ENCODE peak calls at places on chromosomes 6 and 20, in four cellular contexts. Z is activated T-helper 2 cell treated with anti-CD3 and anti-CD28 coated beads, Interferon-gamma antibody, Interleukin-2, Interleukin-4, amounts not matched to agents 10 μg/mL and 5 μg/mL and 100 μg/mL, durations not matched to agents 14 hours and 24 hours and 36 hours; U is GM06990; I is IMR-90. K is an unnamed sample.
A peak's percentile ranks its signal among the peaks of the same experiment; 100 is the strongest.

GRCh38 chr20:34370062-34370461 is 7.0 kb downstream of the ITCH start:
- DNase-seq in U (no peak), Z (no peak), I (no peak), K (no peak)

GRCh38 chr20:58816051-58816450 is 34.7 kb downstream of the GNAS-AS1 start:
- DNase-seq in I (no peak), Z (no peak), U (no peak), K (no peak)

GRCh38 chr6:119173249-119174084 is 95.0 kb upstream of the FAM184A start:
- DNase-seq in Z (no peak), I (no peak), U (no peak), K (no peak)

GRCh38 chr6:40349566-40350192 is 237.5 kb downstream of the LRFN2 start:
- DNase-seq in U (no peak), Z (no peak), I (no peak), K (peak; percentile 45)

GRCh38 chr6:5115168-5115567 is 30.0 kb downstream of the PPP1R3G start:
- DNase-seq in Z (no peak), U (no peak), I (peak; percentile 31), K (no peak)

GRCh38 chr20:5528719-5529256 is 212.0 kb upstream of the PROKR2 start:
- DNase-seq in Z (peak; percentile 64), U (peak; percentile 30), I (peak; percentile 87), K (peak; percentile 73)

GRCh38 chr6:134060491-134061106 is 8.2 kb upstream of the SLC2A12 start:
- DNase-seq in I (peak; percentile 79), Z (no peak), U (no peak), K (peak; percentile 93)

GRCh38 chr6:150233797-150234399 is 91.1 kb downstream of the PPP1R14C start:
- DNase-seq in Z (no peak), U (no peak), I (no peak), K (no peak)

GRCh38 chr6:82906951-82907350 is 158.7 kb downstream of the UBE3D start:
- DNase-seq in U (no peak), Z (no peak), I (peak; percentile 61), K (peak; percentile 80)

GRCh38 chr6:71463061-71463460 is 174.4 kb downstream of the OGFRL1 start:
- DNase-seq in I (peak; percentile 38), Z (no peak), U (no peak), K (no peak)

GRCh38 chr6:15608406-15608805 is 54.4 kb downstream of the DTNBP1 start:
- DNase-seq in U (no peak), I (peak; percentile 89), Z (no peak), K (peak; percentile 93)

GRCh38 chr20:33563788-33564187 is 73.9 kb downstream of the CBFA2T2 start:
- DNase-seq in U (no peak), Z (no peak), I (no peak), K (no peak)

GRCh38 chr20:50569864-50570836 is 60.0 kb downstream of the PTPN1 start:
- DNase-seq in Z (peak; percentile 40), U (peak; percentile 69), I (peak; percentile 37), K (peak; percentile 75)

GRCh38 chr6:113875470-113875869 is 18.3 kb downstream of the MARCKS start:
- DNase-seq in U (no peak), Z (no peak), I (peak; percentile 76), K (no peak)

GRCh38 chr6:88529726-88530125 is 363.6 kb upstream of the CNR1 start:
- DNase-seq in U (no peak), Z (no peak), I (no peak), K (no peak)

GRCh38 chr6:134240664-134241431 is 77.1 kb downstream of the SGK1 start:
- DNase-seq in Z (peak; percentile 53), I (no peak), U (no peak), K (no peak)

GRCh38 chr20:35578469-35578868 is 36.6 kb downstream of the ERGIC3 start:
- DNase-seq in U (no peak), Z (no peak), I (no peak), K (peak; percentile 4)

GRCh38 chr6:10359581-10359980 is 55.3 kb downstream of the TFAP2A start:
- DNase-seq in Z (no peak), U (no peak), I (no peak), K (no peak)

GRCh38 chr6:25359891-25360290 is 80.7 kb downstream of the CARMIL1 start:
- DNase-seq in Z (no peak), I (no peak), U (no peak), K (no peak)

GRCh38 chr6:112148103-112148502 is 60.7 kb downstream of the FAM229B start:
- DNase-seq in Z (no peak), I (no peak), U (no peak), K (no peak)

K was measured in osteoblast.